ENCODE peak calls at places on chromosomes 3 and 15, in five cellular contexts. Y is cerebellar cortex; D is activated CD4-positive, alpha-beta T cell treated with anti-CD3 and anti-CD28 coated beads, Interleukin-2, amount 50 U/mL, for 24 hours; U is H4; R is astrocyte. Z is an unnamed sample.

GRCh38 chr3:38039899-38040261 is 872 bp downstream of the DLEC1 start:
- DNase-seq in Y (no peak), D (no peak), U (no peak), R (peak), Z (no peak)

GRCh38 chr15:75775296-75776074 is 62.8 kb upstream of the CSPG4 start:
- DNase-seq in Y (no peak), D (no peak), U (no peak), R (no peak), Z (no peak)

GRCh38 chr3:13547591-13548371 is 1.1 kb upstream of the FBLN2 start:
- DNase-seq in Y (no peak), D (no peak), U (no peak), R (no peak), Z (no peak)

GRCh38 chr3:19972056-19972455 is 25.2 kb downstream of the RAB5A start:
- DNase-seq in Y (no peak), D (no peak), U (no peak), R (peak), Z (no peak)

GRCh38 chr15:48775556-48775955 is 35.3 kb downstream of the CEP152 start:
- DNase-seq in Y (no peak), D (no peak), U (no peak), R (no peak), Z (no peak)

GRCh38 chr15:27527490-27528067 is 556.6 kb downstream of the GABRG3 start:
- DNase-seq in Y (no peak), D (no peak), U (no peak), R (no peak), Z (no peak)

GRCh38 chr15:96053039-96054021 is 277.2 kb upstream of the NR2F2 start:
- DNase-seq in Y (peak), D (no peak), U (no peak), R (peak), Z (peak)

GRCh38 chr15:66269326-66270090 is 16.0 kb upstream of the MEGF11 start:
- DNase-seq in Y (no peak), D (no peak), U (peak), R (peak), Z (no peak)

GRCh38 chr15:39304201-39304841 is 276.6 kb upstream of the THBS1 start:
- DNase-seq in Y (no peak), D (no peak), U (no peak), R (peak), Z (no peak)

GRCh38 chr3:3200632-3201212 is 21.2 kb upstream of the CRBN start:
- DNase-seq in Y (peak), D (peak), U (peak), R (peak), Z (peak)

GRCh38 chr15:74988007-74988800 is 7.2 kb upstream of the SCAMP5 start:
- DNase-seq in Y (peak), D (no peak), U (peak), R (no peak), Z (peak)

GRCh38 chr3:12948891-12949711 is 107.7 kb upstream of the RPL32 start:
- DNase-seq in Y (no peak), D (peak), U (peak), R (peak), Z (no peak)

GRCh38 chr3:183725387-183725786 is 27.8 kb downstream of the YEATS2 start:
- DNase-seq in Y (no peak), D (no peak), U (no peak), R (no peak), Z (no peak)

GRCh38 chr15:52714968-52715367 is 35.8 kb upstream of the ATOSA start:
- DNase-seq in Y (no peak), D (no peak), U (no peak), R (no peak), Z (no peak)

GRCh38 chr15:101269479-101270223 is 7.6 kb downstream of the SELENOS start:
- DNase-seq in Y (no peak), D (no peak), U (peak), R (no peak), Z (no peak)

GRCh38 chr3:46027736-46028397 is 584 bp upstream of the XCR1 start:
- DNase-seq in Y (peak), D (no peak), U (no peak), R (no peak), Z (no peak)

GRCh38 chr3:122794779-122795673 is at the start of gene SLC49A4:
- DNase-seq in Y (peak), D (peak), U (peak), R (peak), Z (no peak)

GRCh38 chr15:99253381-99254090 is 2.3 kb downstream of the LRRC28 start:
- DNase-seq in Y (no peak), D (no peak), U (peak), R (peak), Z (no peak)

GRCh38 chr3:8835385-8835784 is 66.0 kb upstream of the OXTR start:
- DNase-seq in Y (no peak), D (no peak), U (no peak), R (no peak), Z (no peak)

Z was measured in NCI-H187.